ENCODE peak calls at places on chromosome 5, in seven cellular contexts. V is sigmoid colon, P is K562, C is HepG2, Z is IMR-90, D is HCT116, Y is uterus. I is an unnamed sample. For H3K36me3, the result is how much of the 10 kb centered on the place peaks cover.

GRCh38 chr5:177116631-177117373 is 16.8 kb upstream of the NSD1 start:
- DNase-seq in D (no peak), P (peak), Y (peak), Z (peak), V (peak), C (no peak), I (peak)

GRCh38 chr5:43042176-43042625 is 2.1 kb upstream of the ANXA2R start:
- DNase-seq in Z (peak), C (peak), Y (peak), D (peak), P (peak), V (peak), I (peak)

GRCh38 chr5:42495908-42496307 is 72.7 kb downstream of the GHR start:
- DNase-seq in P (no peak), C (no peak), Y (no peak), Z (no peak), V (no peak), D (no peak), I (no peak)

GRCh38 chr5:173302546-173303155 is 25.6 kb downstream of the STC2 start:
- DNase-seq in C (peak), V (no peak), Z (peak), Y (no peak), D (peak), P (peak), I (no peak)

GRCh38 chr5:160918386-160918785 is 66.4 kb upstream of the ATP10B start:
- DNase-seq in P (no peak), V (no peak), D (no peak), C (no peak), Y (no peak), Z (no peak), I (no peak)

GRCh38 chr5:7779019-7779662 is 71.8 kb downstream of the CFAP90 start:
- DNase-seq in Z (no peak), P (no peak), C (no peak), Y (no peak), V (no peak), D (no peak), I (no peak)

GRCh38 chr5:96336351-96336985 is 96.6 kb downstream of the PCSK1 start:
- DNase-seq in Y (peak), D (peak), V (peak), Z (peak), P (peak), C (peak), I (no peak)

GRCh38 chr5:161549106-161549505 is 2.6 kb upstream of the GABRB2 start:
- DNase-seq in Y (no peak), C (no peak), Z (no peak), P (no peak), V (no peak), D (no peak), I (no peak)

GRCh38 chr5:171226096-171226495 is 83.0 kb upstream of the TLX3 start:
- DNase-seq in D (no peak), V (no peak), Y (no peak), Z (peak), P (no peak), C (no peak), I (no peak)

GRCh38 chr5:180328296-180329137 is 24.6 kb downstream of the GFPT2 start:
- DNase-seq in P (peak), D (peak), C (peak), V (peak), Z (peak), Y (peak), I (peak)

GRCh38 chr5:144421411-144421810 is 250.7 kb downstream of the KCTD16 start:
- DNase-seq in D (no peak), P (no peak), V (no peak), Y (no peak), Z (no peak), C (no peak), I (no peak)

GRCh38 chr5:133245191-133246052 is 193.6 kb downstream of the HSPA4 start:
- DNase-seq in D (peak), C (peak), P (peak), Y (no peak), V (no peak), Z (peak), I (no peak)

GRCh38 chr5:133243196-133243595 is 191.4 kb downstream of the HSPA4 start:
- DNase-seq in C (no peak), Z (no peak), P (no peak), D (no peak), V (no peak), Y (no peak), I (no peak)

GRCh38 chr5:133246053-133246370 is 194.2 kb downstream of the HSPA4 start:
- DNase-seq in P (no peak), Z (no peak), V (no peak), C (no peak), D (no peak), Y (no peak), I (no peak)

GRCh38 chr5:133242221-133242835 is 190.5 kb downstream of the HSPA4 start:
- DNase-seq in D (no peak), Z (no peak), C (no peak), Y (no peak), V (no peak), P (no peak), I (no peak)

GRCh38 chr5:133244242-133244641 is 192.4 kb downstream of the HSPA4 start:
- DNase-seq in C (peak), Y (no peak), D (no peak), P (no peak), V (no peak), Z (peak), I (no peak)
- TF ChIP-seq CTCF in C (peak), Y (no peak), D (no peak), P (no peak), V (no peak), Z (no peak), I (no peak)

GRCh38 chr5:98781964-98782363 is 8.5 kb downstream of the RGMB start:
- DNase-seq in Z (no peak), P (no peak), C (no peak), Y (no peak), D (no peak), V (no peak), I (no peak)
- H3K36me3 ChIP-seq in Z (under half), P (under half), C (under half), Y (under half), D (under half), V (under half), I (under half)

DNA sequence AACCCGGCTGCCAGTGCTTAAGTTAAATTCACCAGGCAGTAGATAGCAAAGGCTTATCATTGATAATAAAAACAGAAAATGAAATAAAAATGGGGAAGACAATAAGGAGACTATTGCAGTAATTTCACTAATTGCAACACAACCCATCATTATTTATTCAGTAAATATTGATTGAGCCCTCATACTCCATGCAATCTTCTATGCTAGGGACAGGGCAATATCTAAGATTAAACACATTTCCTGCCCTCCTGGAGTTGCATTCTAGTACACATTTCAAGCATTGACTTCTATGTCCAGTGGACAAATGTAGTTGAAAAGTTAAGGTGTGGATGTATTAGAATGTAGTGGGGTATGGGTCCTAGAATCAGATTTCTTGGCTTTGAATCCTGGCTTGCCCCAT is 12.8 kb downstream of the MEGF10 start:
- DNase-seq in D (no peak), Y (no peak), P (no peak), V (no peak), Z (no peak), C (no peak), I (no peak)
- TF ChIP-seq POLR2A in D (no peak), Y (no peak), P (no peak), V (no peak), Z (no peak), C (no peak), I (no peak)

DNA sequence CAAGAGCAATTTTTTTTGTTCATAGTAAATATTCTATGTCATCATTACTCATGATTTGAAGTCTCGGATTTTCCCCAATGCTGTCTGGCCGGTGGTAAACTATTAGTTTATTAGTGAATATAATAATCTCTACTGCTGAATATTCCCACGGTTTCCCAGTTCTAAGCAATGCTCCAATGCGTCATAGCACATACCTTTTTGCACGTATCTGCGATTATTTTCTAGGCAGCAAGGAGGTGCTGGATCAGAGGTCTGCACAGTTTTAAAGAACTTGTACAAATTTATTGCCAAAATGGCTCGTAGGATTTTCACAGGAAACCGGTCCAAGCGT is 43.9 kb upstream of the TCF7 start:
- DNase-seq in Z (peak), P (no peak), C (no peak), Y (no peak), V (no peak), D (no peak), I (no peak)
- TF ChIP-seq CTCF in Z (no peak), P (no peak), C (no peak), Y (no peak), V (no peak), D (no peak), I (no peak)

DNA sequence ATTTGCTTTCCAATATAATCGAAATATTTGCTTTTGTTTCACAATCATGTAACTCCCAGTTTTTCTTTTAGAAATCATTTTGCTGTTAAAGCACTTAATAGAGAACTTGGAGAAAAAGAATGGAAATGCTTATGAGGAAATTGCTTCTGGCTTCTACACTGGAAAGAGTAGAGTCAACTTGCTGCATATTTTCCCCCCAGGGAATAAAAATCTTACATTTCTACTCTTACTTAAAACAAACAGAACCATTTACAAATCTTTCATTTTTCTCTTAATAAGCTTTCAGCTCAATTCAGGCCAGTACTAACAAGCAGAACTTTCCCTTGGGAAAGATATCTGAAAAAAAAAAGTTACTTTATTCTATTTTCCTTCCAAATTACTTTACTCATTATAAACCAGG is 312.0 kb downstream of the CHSY3 start:
- DNase-seq in V (no peak), P (no peak), C (no peak), Z (no peak), D (no peak), Y (no peak), I (no peak)
- H3K36me3 ChIP-seq in V (under half), P (under half), C (under half), Z (under half), D (under half), Y (under half), I (under half)

I was measured in right lobe of liver.